ENCODE peak calls at places on chromosomes 7 and 10, in six cellular contexts. One of them, this sample, is unnamed.

GRCh38 chr10:11468126-11468742 is 143.2 kb downstream of the USP6NL start:
- DNase-seq in gastrocnemius medialis: no peak
- DNase-seq in choroid plexus epithelial cell: peak; percentile 52
- DNase-seq in CD4-positive, alpha-beta T cell: no peak
- DNase-seq in HL-60: no peak
- DNase-seq in stomach: no peak
- DNase-seq in this sample: no peak

GRCh38 chr7:73838642-73839041 is 3.7 kb downstream of the METTL27 start:
- DNase-seq in gastrocnemius medialis: no peak
- DNase-seq in choroid plexus epithelial cell: no peak
- DNase-seq in CD4-positive, alpha-beta T cell: no peak
- DNase-seq in HL-60: no peak
- DNase-seq in stomach: no peak
- DNase-seq in this sample: no peak

GRCh38 chr7:15972767-15973362 is 286.4 kb upstream of the MEOX2 start:
- DNase-seq in gastrocnemius medialis: no peak
- DNase-seq in choroid plexus epithelial cell: peak; percentile 57
- DNase-seq in CD4-positive, alpha-beta T cell: no peak
- DNase-seq in HL-60: no peak
- DNase-seq in stomach: no peak
- DNase-seq in this sample: no peak

GRCh38 chr10:129390726-129391125 is 76.3 kb upstream of the MGMT start:
- DNase-seq in gastrocnemius medialis: no peak
- DNase-seq in choroid plexus epithelial cell: no peak
- DNase-seq in CD4-positive, alpha-beta T cell: no peak
- DNase-seq in HL-60: no peak
- DNase-seq in stomach: no peak
- DNase-seq in this sample: no peak

GRCh38 chr10:35372329-35372728 is 36.0 kb downstream of the CCNY start:
- DNase-seq in gastrocnemius medialis: peak; percentile 50
- DNase-seq in choroid plexus epithelial cell: no peak
- DNase-seq in CD4-positive, alpha-beta T cell: no peak
- DNase-seq in HL-60: peak; percentile 62
- DNase-seq in stomach: no peak
- DNase-seq in this sample: peak; percentile 18

GRCh38 chr10:79409038-79410035 is 36.1 kb downstream of the ZCCHC24 start:
- DNase-seq in gastrocnemius medialis: no peak
- DNase-seq in choroid plexus epithelial cell: no peak
- DNase-seq in CD4-positive, alpha-beta T cell: no peak
- DNase-seq in HL-60: no peak
- DNase-seq in stomach: peak; percentile 56
- DNase-seq in this sample: no peak

GRCh38 chr7:139065323-139065722 is 29.5 kb upstream of the ZC3HAV1L start:
- DNase-seq in gastrocnemius medialis: no peak
- DNase-seq in choroid plexus epithelial cell: no peak
- DNase-seq in CD4-positive, alpha-beta T cell: no peak
- DNase-seq in HL-60: no peak
- DNase-seq in stomach: no peak
- DNase-seq in this sample: no peak

GRCh38 chr10:101848894-101849351 is 5.3 kb upstream of the KCNIP2 start:
- DNase-seq in gastrocnemius medialis: no peak
- DNase-seq in choroid plexus epithelial cell: peak; percentile 54
- DNase-seq in CD4-positive, alpha-beta T cell: no peak
- DNase-seq in HL-60: peak; percentile 91
- DNase-seq in stomach: no peak
- DNase-seq in this sample: no peak

GRCh38 chr7:24981544-24981951 is 1.6 kb upstream of the OSBPL3 start:
- DNase-seq in gastrocnemius medialis: peak; percentile 4
- DNase-seq in choroid plexus epithelial cell: peak; percentile 53
- DNase-seq in CD4-positive, alpha-beta T cell: peak; percentile 15
- DNase-seq in HL-60: peak; percentile 9
- DNase-seq in stomach: peak; percentile 62
- DNase-seq in this sample: peak; percentile 27

GRCh38 chr7:108455524-108455832 is 758 bp downstream of the NRCAM start:
- DNase-seq in gastrocnemius medialis: no peak
- DNase-seq in choroid plexus epithelial cell: no peak
- DNase-seq in CD4-positive, alpha-beta T cell: no peak
- DNase-seq in HL-60: no peak
- DNase-seq in stomach: no peak
- DNase-seq in this sample: no peak

GRCh38 chr10:74957199-74958084 is 131.0 kb downstream of the KAT6B start:
- DNase-seq in gastrocnemius medialis: no peak
- DNase-seq in choroid plexus epithelial cell: no peak
- DNase-seq in CD4-positive, alpha-beta T cell: no peak
- DNase-seq in HL-60: no peak
- DNase-seq in stomach: no peak
- DNase-seq in this sample: no peak

GRCh38 chr7:5691536-5692090 is 89.8 kb downstream of the RNF216 start:
- DNase-seq in gastrocnemius medialis: no peak
- DNase-seq in choroid plexus epithelial cell: peak; percentile 81
- DNase-seq in CD4-positive, alpha-beta T cell: no peak
- DNase-seq in HL-60: no peak
- DNase-seq in stomach: no peak
- DNase-seq in this sample: no peak

GRCh38 chr7:155884225-155885161 is 72.2 kb upstream of the SHH start:
- DNase-seq in gastrocnemius medialis: no peak
- DNase-seq in choroid plexus epithelial cell: no peak
- DNase-seq in CD4-positive, alpha-beta T cell: no peak
- DNase-seq in HL-60: no peak
- DNase-seq in stomach: peak; percentile 22
- DNase-seq in this sample: no peak

GRCh38 chr10:62422068-62422590 is 48.0 kb downstream of the ZNF365 start:
- DNase-seq in gastrocnemius medialis: no peak
- DNase-seq in choroid plexus epithelial cell: peak; percentile 28
- DNase-seq in CD4-positive, alpha-beta T cell: no peak
- DNase-seq in HL-60: no peak
- DNase-seq in stomach: no peak
- DNase-seq in this sample: no peak
- TF ChIP-seq CTCF in gastrocnemius medialis: no peak
- TF ChIP-seq CTCF in choroid plexus epithelial cell: peak; percentile 3
- TF ChIP-seq CTCF in CD4-positive, alpha-beta T cell: no peak
- TF ChIP-seq CTCF in HL-60: no peak
- TF ChIP-seq CTCF in stomach: no peak
- TF ChIP-seq CTCF in this sample: no peak

GRCh38 chr7:834277-834676 is 2.0 kb downstream of the SUN1 start:
- DNase-seq in gastrocnemius medialis: no peak
- DNase-seq in choroid plexus epithelial cell: no peak
- DNase-seq in CD4-positive, alpha-beta T cell: no peak
- DNase-seq in HL-60: no peak
- DNase-seq in stomach: no peak
- DNase-seq in this sample: no peak

GRCh38 chr7:837001-837400 is 4.7 kb downstream of the SUN1 start:
- DNase-seq in gastrocnemius medialis: no peak
- DNase-seq in choroid plexus epithelial cell: no peak
- DNase-seq in CD4-positive, alpha-beta T cell: no peak
- DNase-seq in HL-60: no peak
- DNase-seq in stomach: no peak
- DNase-seq in this sample: no peak

GRCh38 chr7:835491-836401 is 3.5 kb downstream of the SUN1 start:
- DNase-seq in gastrocnemius medialis: no peak
- DNase-seq in choroid plexus epithelial cell: no peak
- DNase-seq in CD4-positive, alpha-beta T cell: no peak
- DNase-seq in HL-60: peak; percentile 72
- DNase-seq in stomach: peak; percentile 76
- DNase-seq in this sample: no peak

GRCh38 chr7:835021-835420 is 2.7 kb downstream of the SUN1 start:
- DNase-seq in gastrocnemius medialis: no peak
- DNase-seq in choroid plexus epithelial cell: no peak
- DNase-seq in CD4-positive, alpha-beta T cell: no peak
- DNase-seq in HL-60: no peak
- DNase-seq in stomach: no peak
- DNase-seq in this sample: no peak

DNA sequence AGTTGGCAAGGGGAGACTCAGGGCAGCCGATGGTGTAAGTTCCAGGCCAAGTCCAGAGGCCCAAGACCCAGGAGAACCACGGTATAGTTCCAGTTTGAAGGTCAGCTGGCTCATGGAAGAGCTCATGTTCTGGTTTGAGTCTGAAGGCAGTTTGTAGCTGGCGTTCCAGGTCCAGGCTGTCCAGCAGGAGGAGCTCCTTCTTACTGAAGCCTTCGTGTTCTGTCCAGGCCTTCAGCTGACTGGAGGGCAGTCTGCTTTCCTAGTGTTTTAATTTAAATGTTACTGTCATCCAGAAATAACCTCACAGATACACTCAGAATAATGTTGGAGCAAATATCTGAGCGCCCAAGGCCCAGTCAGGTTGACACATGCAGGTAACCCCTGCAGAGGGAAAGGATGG is 4.2 kb downstream of the SUN1 start:
- DNase-seq in gastrocnemius medialis: no peak
- DNase-seq in choroid plexus epithelial cell: peak; percentile 82
- DNase-seq in CD4-positive, alpha-beta T cell: no peak
- DNase-seq in HL-60: peak; percentile 8
- DNase-seq in stomach: no peak
- DNase-seq in this sample: peak; percentile 53
- TF ChIP-seq CTCF in gastrocnemius medialis: peak; percentile 37
- TF ChIP-seq CTCF in choroid plexus epithelial cell: peak; percentile 85
- TF ChIP-seq CTCF in CD4-positive, alpha-beta T cell: no peak
- TF ChIP-seq CTCF in HL-60: no peak
- TF ChIP-seq CTCF in stomach: no peak
- TF ChIP-seq CTCF in this sample: peak; percentile 22

DNA sequence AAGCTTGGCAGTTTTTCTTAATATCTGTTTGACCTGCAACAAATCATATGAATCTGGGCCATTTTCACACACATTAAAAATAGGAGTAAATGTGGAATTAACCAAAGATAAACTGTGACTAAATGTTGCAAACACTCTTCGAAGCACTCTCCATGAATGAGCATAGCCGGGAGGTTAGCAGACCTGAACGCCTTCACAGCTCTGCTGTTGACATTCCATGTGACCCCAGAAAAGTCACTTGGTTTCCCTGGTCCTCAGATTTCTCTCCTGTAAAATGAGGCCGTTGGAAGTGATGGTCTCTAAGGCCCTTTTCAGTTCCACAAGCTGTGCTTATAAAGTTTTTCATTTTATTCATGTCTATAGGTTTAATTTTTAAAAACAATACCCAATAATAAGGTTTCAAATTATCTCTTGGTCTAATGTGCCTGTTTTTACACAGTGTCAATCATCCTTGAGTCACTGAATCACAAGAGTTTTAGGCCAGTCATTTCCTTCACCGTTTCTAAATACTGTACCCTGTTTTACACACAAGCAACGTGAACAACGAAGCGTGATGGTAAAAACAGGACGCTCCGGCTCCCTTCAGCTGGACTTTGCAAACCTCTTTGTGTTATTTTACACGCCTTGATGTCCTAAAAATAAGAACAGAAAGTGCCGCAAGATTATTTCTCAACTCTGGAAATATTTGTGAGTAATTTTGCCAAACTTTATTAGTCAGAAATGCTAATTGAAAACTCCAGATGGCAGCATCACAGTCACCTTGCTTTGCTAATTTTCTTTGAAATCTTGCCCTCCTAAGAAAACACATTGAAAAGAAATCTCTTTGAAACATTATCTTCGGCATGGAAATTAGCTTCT is 38.6 kb upstream of the MET start:
- DNase-seq in gastrocnemius medialis: peak; percentile 84
- DNase-seq in choroid plexus epithelial cell: peak; percentile 72
- DNase-seq in CD4-positive, alpha-beta T cell: no peak
- DNase-seq in HL-60: no peak
- DNase-seq in stomach: no peak
- DNase-seq in this sample: no peak
- TF ChIP-seq CTCF in gastrocnemius medialis: no peak
- TF ChIP-seq CTCF in choroid plexus epithelial cell: peak; percentile 37
- TF ChIP-seq CTCF in CD4-positive, alpha-beta T cell: no peak
- TF ChIP-seq CTCF in HL-60: no peak
- TF ChIP-seq CTCF in stomach: no peak
- TF ChIP-seq CTCF in this sample: no peak

GRCh38 chr7:55131421-55131929 is 112.7 kb downstream of the EGFR start:
- DNase-seq in gastrocnemius medialis: no peak
- DNase-seq in choroid plexus epithelial cell: peak; percentile 60
- DNase-seq in CD4-positive, alpha-beta T cell: no peak
- DNase-seq in HL-60: no peak
- DNase-seq in stomach: no peak
- DNase-seq in this sample: no peak
- TF ChIP-seq CTCF in gastrocnemius medialis: no peak
- TF ChIP-seq CTCF in choroid plexus epithelial cell: no peak
- TF ChIP-seq CTCF in CD4-positive, alpha-beta T cell: no peak
- TF ChIP-seq CTCF in HL-60: no peak
- TF ChIP-seq CTCF in stomach: no peak
- TF ChIP-seq CTCF in this sample: no peak

GRCh38 chr7:958221-959200 is 4.0 kb upstream of the ADAP1 start:
- DNase-seq in gastrocnemius medialis: no peak
- DNase-seq in choroid plexus epithelial cell: no peak
- DNase-seq in CD4-positive, alpha-beta T cell: no peak
- DNase-seq in HL-60: no peak
- DNase-seq in stomach: no peak
- DNase-seq in this sample: no peak
- TF ChIP-seq CTCF in gastrocnemius medialis: no peak
- TF ChIP-seq CTCF in choroid plexus epithelial cell: no peak
- TF ChIP-seq CTCF in CD4-positive, alpha-beta T cell: no peak
- TF ChIP-seq CTCF in HL-60: no peak
- TF ChIP-seq CTCF in stomach: no peak
- TF ChIP-seq CTCF in this sample: no peak

GRCh38 chr7:147547252-147547897 is 1043.2 kb upstream of the C7orf33 start:
- DNase-seq in gastrocnemius medialis: no peak
- DNase-seq in choroid plexus epithelial cell: peak; percentile 46
- DNase-seq in CD4-positive, alpha-beta T cell: no peak
- DNase-seq in HL-60: peak; percentile 31
- DNase-seq in stomach: peak; percentile 35
- DNase-seq in this sample: peak; percentile 36
- TF ChIP-seq CTCF in gastrocnemius medialis: no peak
- TF ChIP-seq CTCF in choroid plexus epithelial cell: peak; percentile 69
- TF ChIP-seq CTCF in CD4-positive, alpha-beta T cell: no peak
- TF ChIP-seq CTCF in HL-60: peak; percentile 57
- TF ChIP-seq CTCF in stomach: no peak
- TF ChIP-seq CTCF in this sample: peak; percentile 23

This sample was measured in endothelial cell.